ENCODE peak calls at places on chromosome 9, in ten cellular contexts. T is GM12878, U is spleen, M is HCT116, K is H1, X is HepG2, Q is breast epithelium, F is transverse colon, Y is SK-N-SH, G is GM23338. P is an unnamed sample. For H3K4me1, the result is how much of the 10 kb centered on the place peaks cover.

GRCh38 chr9:130780865-130781504 is 54.1 kb upstream of the ABL1 start:
- DNase-seq in T (no peak), U (no peak), M (no peak), K (no peak), X (no peak), Q (no peak), F (peak), Y (no peak), G (no peak), P (no peak)

GRCh38 chr9:82206490-82206889 is 217.9 kb downstream of the SPATA31D1 start:
- DNase-seq in T (no peak), U (no peak), M (no peak), K (no peak), X (no peak), Q (no peak), F (no peak), Y (peak), G (no peak), P (no peak)

GRCh38 chr9:90810686-90811085 is 9.1 kb downstream of the SYK start:
- DNase-seq in T (no peak), U (no peak), M (no peak), K (no peak), X (no peak), Q (no peak), F (no peak), Y (no peak), G (no peak), P (no peak)

GRCh38 chr9:38018230-38018963 is 50.6 kb downstream of the SHB start:
- DNase-seq in T (no peak), U (no peak), M (no peak), K (no peak), X (peak), Q (no peak), F (no peak), Y (peak), G (no peak), P (no peak)

GRCh38 chr9:121906074-121906520 is 187.0 kb downstream of the TTLL11 start:
- DNase-seq in T (no peak), U (no peak), M (no peak), K (no peak), X (no peak), Q (no peak), F (no peak), Y (no peak), G (no peak), P (no peak)

GRCh38 chr9:76651114-76651697 is 113.0 kb upstream of the PCA3 start:
- DNase-seq in T (no peak), U (no peak), M (no peak), K (no peak), X (no peak), Q (no peak), F (no peak), Y (no peak), G (no peak), P (no peak)

GRCh38 chr9:4832786-4833579 is 40.2 kb downstream of the RCL1 start:
- DNase-seq in T (no peak), U (no peak), M (peak), K (no peak), X (peak), Q (no peak), F (no peak), Y (no peak), G (no peak), P (no peak)

GRCh38 chr9:126702501-126703329 is 89.0 kb downstream of the LMX1B start:
- DNase-seq in T (no peak), U (peak), M (no peak), K (peak), X (no peak), Q (peak), F (no peak), Y (peak), G (peak), P (peak)

GRCh38 chr9:136609838-136610311 is 52.8 kb upstream of the EGFL7 start:
- DNase-seq in T (no peak), U (no peak), M (no peak), K (no peak), X (no peak), Q (no peak), F (no peak), Y (no peak), G (no peak), P (peak)
- H3K4me1 ChIP-seq in T (under half), U (half or more), M (under half), K (under half), X (under half), Q (under half), F (under half), Y (under half), G (under half), P (under half)

DNA sequence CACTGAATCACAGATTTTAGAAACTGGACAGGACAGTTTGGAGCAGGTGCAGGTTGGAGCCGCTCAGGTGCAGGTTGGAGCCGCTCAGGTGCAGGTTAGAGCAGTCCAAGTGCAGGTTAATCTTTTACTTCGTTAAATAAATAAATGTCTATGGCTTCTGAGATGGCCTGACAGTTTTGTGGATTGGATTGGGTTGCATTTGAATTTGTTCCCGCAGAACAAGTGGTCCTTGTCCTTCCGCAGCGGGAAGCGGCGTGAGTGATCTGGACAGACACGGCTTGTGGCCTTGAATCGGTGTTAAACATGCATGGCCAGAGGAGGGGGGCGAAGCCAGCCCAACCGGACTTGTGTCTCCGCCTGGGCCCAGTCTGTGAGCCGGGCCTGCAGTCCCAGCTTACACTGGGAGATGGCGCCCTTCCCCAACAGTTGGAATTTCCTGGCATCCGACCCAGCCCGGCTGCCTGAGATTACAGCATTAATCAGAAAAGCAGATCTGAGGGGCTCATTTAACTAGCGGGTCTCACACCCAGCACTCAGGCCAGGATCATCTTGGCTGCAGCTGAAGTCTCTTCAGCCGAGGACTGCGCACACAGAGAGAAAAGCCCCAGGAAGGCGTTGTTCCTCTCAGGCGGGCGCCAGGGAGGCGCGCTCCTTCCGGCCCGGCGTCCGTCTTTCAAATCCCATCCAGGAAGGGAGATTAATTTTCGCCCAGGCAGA is 1.5 kb upstream of the OLFM1 start:
- DNase-seq in T (no peak), U (peak), M (peak), K (peak), X (peak), Q (peak), F (peak), Y (peak), G (peak), P (peak)
- H3K27ac ChIP-seq in T (no peak), U (peak), M (no peak), K (no peak), X (no peak), Q (no peak), F (no peak), Y (no peak), G (no peak), P (no peak)

GRCh38 chr9:33265211-33265885 is 499 bp downstream of the CHMP5 start:
- DNase-seq in T (no peak), U (peak), M (no peak), K (no peak), X (no peak), Q (no peak), F (peak), Y (no peak), G (no peak), P (peak)

GRCh38 chr9:33267368-33267767 is 2.5 kb downstream of the CHMP5 start:
- DNase-seq in T (no peak), U (no peak), M (no peak), K (no peak), X (no peak), Q (no peak), F (no peak), Y (no peak), G (no peak), P (no peak)

GRCh38 chr9:33263131-33263935 is 1.2 kb downstream of the BAG1 start:
- DNase-seq in T (no peak), U (peak), M (no peak), K (no peak), X (peak), Q (no peak), F (no peak), Y (peak), G (peak), P (no peak)

GRCh38 chr9:33263936-33264472 is 504 bp downstream of the BAG1 start:
- DNase-seq in T (no peak), U (peak), M (no peak), K (no peak), X (peak), Q (peak), F (peak), Y (peak), G (no peak), P (no peak)

GRCh38 chr9:33264473-33265177 is at the start of the genes BAG1 and CHMP5:
- DNase-seq in T (peak), U (peak), M (peak), K (peak), X (peak), Q (peak), F (peak), Y (peak), G (peak), P (peak)
- TF ChIP-seq POLR2AphosphoS5 in T (peak), U (peak), M (peak), K (peak), X (peak), Q (peak), F (peak), Y (peak), G (peak), P (peak)

GRCh38 chr9:128099932-128100491 is 27.5 kb downstream of the PTGES2 start:
- DNase-seq in T (no peak), U (peak), M (no peak), K (no peak), X (no peak), Q (no peak), F (no peak), Y (no peak), G (no peak), P (no peak)

GRCh38 chr9:128097156-128098016 is 29.4 kb downstream of the SLC25A25 start:
- DNase-seq in T (no peak), U (peak), M (no peak), K (no peak), X (no peak), Q (no peak), F (no peak), Y (no peak), G (no peak), P (no peak)

GRCh38 chr9:128098017-128098935 is 29.3 kb downstream of the PTGES2 start:
- DNase-seq in T (no peak), U (peak), M (peak), K (peak), X (peak), Q (peak), F (peak), Y (peak), G (peak), P (peak)

GRCh38 chr9:128100581-128100980 is 26.9 kb downstream of the PTGES2 start:
- DNase-seq in T (no peak), U (peak), M (no peak), K (no peak), X (no peak), Q (no peak), F (no peak), Y (no peak), G (no peak), P (no peak)

DNA sequence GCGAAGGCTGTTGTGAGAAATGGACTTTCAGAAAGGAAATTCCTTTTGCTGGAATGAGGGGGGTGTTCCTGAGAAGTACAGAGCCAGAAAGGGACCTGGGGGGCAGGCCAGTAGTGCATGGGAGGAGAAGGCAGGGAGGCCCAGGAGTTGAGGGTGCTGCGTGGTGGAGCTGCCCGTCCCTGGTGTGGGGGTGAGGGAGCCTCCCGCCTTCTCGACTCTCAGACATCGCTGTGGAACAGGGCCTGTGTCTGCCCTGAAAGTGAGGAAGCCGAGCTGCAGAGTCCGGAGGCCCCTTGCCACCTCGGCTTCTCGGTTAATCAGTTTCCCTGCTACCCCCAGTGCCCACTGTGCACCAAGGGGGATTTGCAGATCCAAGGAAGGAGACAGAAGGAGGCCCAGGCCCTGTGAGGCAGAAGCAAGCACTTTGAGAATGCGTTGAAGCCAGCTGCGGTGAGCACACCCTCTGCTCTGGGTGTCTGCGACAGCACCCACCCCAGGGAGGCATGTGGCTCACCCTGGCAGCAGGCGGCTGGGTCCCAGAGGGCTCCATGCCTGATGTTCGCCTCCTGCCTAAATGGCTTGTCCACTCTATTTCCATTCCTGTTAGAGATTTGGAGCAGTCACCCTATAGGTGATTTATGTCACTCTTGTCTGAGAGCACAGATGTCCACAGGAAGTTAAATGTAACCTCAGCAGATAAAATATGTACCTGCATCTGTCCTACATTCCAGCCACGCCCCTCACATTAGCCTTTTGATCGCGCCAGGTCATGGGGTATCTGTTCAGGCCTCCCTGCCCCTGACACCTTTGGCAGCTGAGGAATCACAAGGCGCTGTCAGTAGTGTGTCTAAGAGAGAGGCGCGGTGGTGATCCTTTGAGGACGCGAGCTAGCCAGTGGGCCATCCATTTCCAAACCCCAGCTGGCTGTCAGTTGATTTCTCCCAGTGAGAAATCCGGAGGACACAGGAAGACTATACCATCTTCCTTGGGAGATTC is 28.3 kb downstream of the PTGES2 start:
- DNase-seq in T (no peak), U (peak), M (no peak), K (no peak), X (no peak), Q (no peak), F (peak), Y (no peak), G (no peak), P (no peak)
- H3K4me1 ChIP-seq in T (under half), U (half or more), M (under half), K (under half), X (half or more), Q (under half), F (half or more), Y (under half), G (under half), P (half or more)

GRCh38 chr9:110582156-110582555 is 2.6 kb upstream of the SVEP1 start:
- DNase-seq in T (no peak), U (no peak), M (no peak), K (no peak), X (no peak), Q (no peak), F (no peak), Y (no peak), G (peak), P (no peak)
- H3K27ac ChIP-seq in T (no peak), U (no peak), M (no peak), K (no peak), X (no peak), Q (no peak), F (no peak), Y (no peak), G (no peak), P (no peak)

GRCh38 chr9:35116898-35117551 is 1.4 kb upstream of the ATOSB start:
- DNase-seq in T (no peak), U (peak), M (peak), K (peak), X (peak), Q (peak), F (peak), Y (peak), G (peak), P (peak)
- TF ChIP-seq POLR2AphosphoS5 in T (no peak), U (peak), M (no peak), K (no peak), X (no peak), Q (peak), F (no peak), Y (no peak), G (no peak), P (no peak)